ENCODE peak calls at places on chromosomes 1 and 21, in four cellular contexts. K is prostate gland, J is left ventricle myocardium inferior, Y is astrocyte of the spinal cord. A is an unnamed sample.

GRCh38 chr1:89142160-89142559 is 16.2 kb upstream of the GBP2 start:
- DNase-seq in K (no peak), J (no peak), Y (no peak), A (no peak)

GRCh38 chr1:181190362-181191035 is 102.0 kb downstream of the IER5 start:
- DNase-seq in K (no peak), J (no peak), Y (no peak), A (no peak)

GRCh38 chr1:90761781-90762589 is 44.9 kb upstream of the BARHL2 start:
- DNase-seq in K (no peak), J (no peak), Y (no peak), A (no peak)

GRCh38 chr1:27760411-27760810 is 12.6 kb upstream of the STX12 start:
- DNase-seq in K (no peak), J (no peak), Y (no peak), A (no peak)

GRCh38 chr1:82464362-82464931 is 663.7 kb downstream of the ADGRL2 start:
- DNase-seq in K (no peak), J (peak; percentile 18), Y (peak; percentile 71), A (no peak)

GRCh38 chr21:41631564-41632461 is 123.9 kb upstream of the TMPRSS2 start:
- DNase-seq in K (peak; percentile 51), J (no peak), Y (peak; percentile 50), A (no peak)

GRCh38 chr21:25708467-25709065 is 26.1 kb downstream of the ATP5PF start:
- DNase-seq in K (peak; percentile 36), J (no peak), Y (peak; percentile 58), A (no peak)

GRCh38 chr1:110383311-110383990 is 7.4 kb downstream of the SLC16A4 start:
- DNase-seq in K (no peak), J (no peak), Y (no peak), A (no peak)

GRCh38 chr1:19028110-19028509 is 71.6 kb upstream of the IFFO2 start:
- DNase-seq in K (no peak), J (no peak), Y (no peak), A (no peak)

GRCh38 chr1:147598631-147599361 is 57.5 kb downstream of the BCL9 start:
- DNase-seq in K (no peak), J (no peak), Y (peak; percentile 25), A (no peak)

GRCh38 chr1:166237675-166238074 is 70.9 kb upstream of the FAM78B start:
- DNase-seq in K (no peak), J (no peak), Y (no peak), A (no peak)

GRCh38 chr1:114316204-114316603 is 162.5 kb upstream of the SYT6 start:
- DNase-seq in K (no peak), J (no peak), Y (no peak), A (no peak)

GRCh38 chr1:212864201-212864600 is 6.1 kb downstream of the FLVCR1 start:
- DNase-seq in K (no peak), J (no peak), Y (no peak), A (no peak)

GRCh38 chr21:41745026-41745820 is 21.6 kb downstream of the RIPK4 start:
- DNase-seq in K (no peak), J (no peak), Y (no peak), A (no peak)

GRCh38 chr1:8259498-8260290 is 58.2 kb upstream of the SLC45A1 start:
- DNase-seq in K (peak; percentile 91), J (no peak), Y (peak; percentile 79), A (no peak)

GRCh38 chr1:30260318-30260717 is 463.1 kb downstream of the MATN1 start:
- DNase-seq in K (no peak), J (no peak), Y (no peak), A (no peak)

GRCh38 chr1:228989992-228990827 is 254.9 kb downstream of the RHOU start:
- DNase-seq in K (no peak), J (peak; percentile 74), Y (no peak), A (peak; percentile 87)

DNA sequence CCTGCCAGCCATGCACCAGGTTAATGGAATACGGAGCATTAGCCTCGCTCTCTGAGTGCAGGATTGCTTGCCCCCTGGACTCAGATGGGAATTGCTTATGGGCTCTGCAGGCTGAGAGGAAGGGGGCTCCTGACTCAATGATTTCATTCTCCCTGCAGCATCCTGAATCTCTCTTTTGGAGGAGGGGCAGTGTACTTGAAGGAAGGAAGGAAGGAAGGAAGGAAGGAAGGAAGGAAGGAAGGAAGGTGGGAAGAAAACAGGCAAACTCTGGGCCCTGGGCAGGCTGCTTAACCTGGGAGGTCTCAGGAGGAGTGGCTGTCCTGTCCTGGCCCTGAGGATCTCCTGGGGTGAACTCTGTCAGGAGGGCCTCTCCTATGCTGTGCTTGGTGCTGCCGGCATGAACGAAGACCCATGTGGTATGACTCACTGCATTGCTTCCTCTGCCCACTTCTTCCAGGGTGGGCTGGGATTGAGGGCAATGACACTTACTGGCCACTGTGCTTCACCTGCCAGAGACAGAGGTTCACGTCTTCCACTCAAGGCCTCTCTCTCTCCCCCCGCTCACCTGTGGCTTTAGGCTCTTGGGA is 257.1 kb upstream of the CSF3R start:
- DNase-seq in K (no peak), J (no peak), Y (no peak), A (no peak)
- H3K4me3 ChIP-seq in K (no peak overlapping the region), J (no peak overlapping the region), Y (no peak overlapping the region), A (no peak overlapping the region)

GRCh38 chr21:36188937-36189336 is 32.3 kb downstream of the DOP1B start:
- DNase-seq in K (no peak), J (no peak), Y (no peak), A (no peak)
- H3K4me3 ChIP-seq in K (no peak overlapping the region), J (peak overlapping the region; percentile 36), Y (no peak overlapping the region), A (no peak overlapping the region)

DNA sequence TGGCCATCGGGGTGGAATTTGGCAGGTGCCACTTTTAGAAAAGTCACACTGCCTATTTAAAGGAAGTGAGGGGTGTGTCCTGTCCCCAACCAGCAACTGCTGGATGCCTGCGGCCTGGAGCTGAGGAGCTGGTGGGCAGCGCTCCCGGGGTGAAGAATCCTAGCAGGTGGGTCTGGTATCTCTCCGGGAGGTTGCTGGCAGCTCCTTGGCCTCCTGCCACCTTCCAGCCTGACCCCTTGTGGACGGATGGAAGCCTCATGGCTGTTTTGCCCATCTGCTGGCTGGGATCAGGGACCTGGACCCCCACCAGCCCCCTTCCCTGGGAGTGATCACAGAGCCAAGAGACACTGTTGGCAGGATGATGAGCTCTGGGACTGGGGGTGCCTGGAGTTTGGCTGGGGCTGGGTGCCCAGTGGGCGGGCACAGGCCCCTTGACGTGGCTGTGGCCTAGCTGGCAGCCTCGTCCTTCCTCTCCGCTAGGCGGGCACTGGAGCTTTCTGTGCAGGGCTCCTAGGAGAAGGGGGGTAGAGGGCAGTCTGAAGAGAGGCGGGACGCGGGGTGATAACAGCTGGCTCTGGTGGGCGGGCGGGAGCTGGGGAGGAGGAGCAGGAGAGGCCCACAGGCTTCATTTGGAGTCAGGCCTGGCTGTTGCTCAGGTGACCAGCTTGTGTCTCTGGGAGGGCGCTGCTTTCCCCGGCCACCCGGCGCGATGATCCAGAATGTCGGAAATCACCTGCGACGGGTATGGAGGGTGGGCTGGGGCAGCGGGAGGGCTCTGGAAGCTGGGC is at the start of gene ACOT11:
- DNase-seq in K (peak; percentile 77), J (peak; percentile 88), Y (peak; percentile 57), A (peak; percentile 84)
- H3K4me3 ChIP-seq in K (peak within 1 kb of the TSS; percentile 19), J (peak within 1 kb of the TSS; percentile 70), Y (no peak within 1 kb of the TSS), A (peak within 1 kb of the TSS; percentile 46)

DNA sequence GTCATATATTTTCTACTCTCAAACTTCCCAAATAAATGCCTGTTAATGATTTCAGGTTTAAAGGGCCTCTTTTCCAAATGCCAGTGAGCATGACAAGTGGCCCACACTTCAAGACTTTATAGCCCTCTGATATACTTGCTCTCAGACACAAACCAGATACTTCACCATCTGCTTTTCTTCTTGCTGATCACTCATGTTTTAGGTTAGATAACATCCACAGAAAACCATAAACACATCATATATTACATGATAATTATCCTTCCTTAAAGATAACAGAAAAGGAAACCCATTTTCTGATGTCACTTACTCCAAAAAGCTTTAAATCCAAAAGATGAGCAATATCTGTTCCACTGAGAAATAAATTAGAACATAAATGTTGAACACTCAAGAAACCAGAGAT is 723.5 kb downstream of the LTN1 start:
- DNase-seq in K (no peak), J (no peak), Y (no peak), A (no peak)
- H3K4me3 ChIP-seq in K (no peak overlapping the region), J (no peak overlapping the region), Y (no peak overlapping the region), A (no peak overlapping the region)

DNA sequence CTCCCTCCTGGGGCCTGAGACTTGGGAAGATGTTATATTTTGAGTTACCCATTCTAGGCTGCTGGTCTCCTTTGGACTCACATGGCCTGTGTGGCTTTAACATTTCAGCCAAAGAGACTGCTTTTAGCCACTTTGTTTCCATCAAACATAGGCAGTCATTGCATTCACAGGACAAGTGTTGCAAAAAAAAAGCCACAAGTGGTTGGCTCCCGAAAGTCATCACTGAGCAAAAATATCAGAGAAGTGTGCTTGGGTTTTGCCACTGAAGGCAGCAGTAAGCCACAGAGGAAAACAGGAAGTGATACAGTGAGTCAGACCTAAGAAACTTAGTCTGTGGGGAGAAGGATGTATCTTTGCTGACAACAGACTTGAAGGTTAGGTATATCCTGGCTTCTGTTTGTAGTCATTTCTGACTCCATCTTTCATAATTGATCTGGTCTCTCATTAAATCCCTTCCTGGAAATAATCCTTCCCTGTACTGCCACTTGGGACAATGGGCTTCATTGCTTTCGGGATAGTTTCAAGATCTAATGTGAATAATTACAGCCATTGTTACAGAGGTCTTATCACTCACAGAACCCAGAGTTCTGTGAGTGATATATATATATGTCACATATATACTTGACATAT is 80.9 kb downstream of the COLGALT2 start:
- DNase-seq in K (no peak), J (no peak), Y (peak; percentile 84), A (no peak)
- H3K4me3 ChIP-seq in K (no peak overlapping the region), J (no peak overlapping the region), Y (no peak overlapping the region), A (no peak overlapping the region)

DNA sequence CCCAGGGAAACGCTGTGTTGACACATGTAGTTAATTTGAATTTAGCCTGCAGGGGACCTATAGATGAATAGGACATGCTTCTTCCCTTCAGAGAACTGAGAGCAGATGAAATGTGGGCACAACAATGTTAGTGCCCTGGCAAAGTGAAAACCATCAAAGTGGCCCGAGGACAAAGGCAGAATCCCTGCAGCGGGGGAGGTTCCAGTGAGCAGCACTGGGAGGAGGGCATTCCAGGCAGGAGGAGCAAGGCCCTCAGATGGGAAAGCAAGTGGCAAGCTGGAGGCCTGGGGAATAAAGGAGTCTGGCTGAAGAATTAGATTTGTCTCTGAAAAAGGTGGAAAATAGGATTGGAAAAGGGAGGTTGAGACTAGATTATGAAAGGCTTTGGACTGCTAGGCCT is 37.3 kb downstream of the C1orf94 start:
- DNase-seq in K (no peak), J (no peak), Y (no peak), A (no peak)
- H3K4me3 ChIP-seq in K (no peak overlapping the region), J (no peak overlapping the region), Y (no peak overlapping the region), A (no peak overlapping the region)

DNA sequence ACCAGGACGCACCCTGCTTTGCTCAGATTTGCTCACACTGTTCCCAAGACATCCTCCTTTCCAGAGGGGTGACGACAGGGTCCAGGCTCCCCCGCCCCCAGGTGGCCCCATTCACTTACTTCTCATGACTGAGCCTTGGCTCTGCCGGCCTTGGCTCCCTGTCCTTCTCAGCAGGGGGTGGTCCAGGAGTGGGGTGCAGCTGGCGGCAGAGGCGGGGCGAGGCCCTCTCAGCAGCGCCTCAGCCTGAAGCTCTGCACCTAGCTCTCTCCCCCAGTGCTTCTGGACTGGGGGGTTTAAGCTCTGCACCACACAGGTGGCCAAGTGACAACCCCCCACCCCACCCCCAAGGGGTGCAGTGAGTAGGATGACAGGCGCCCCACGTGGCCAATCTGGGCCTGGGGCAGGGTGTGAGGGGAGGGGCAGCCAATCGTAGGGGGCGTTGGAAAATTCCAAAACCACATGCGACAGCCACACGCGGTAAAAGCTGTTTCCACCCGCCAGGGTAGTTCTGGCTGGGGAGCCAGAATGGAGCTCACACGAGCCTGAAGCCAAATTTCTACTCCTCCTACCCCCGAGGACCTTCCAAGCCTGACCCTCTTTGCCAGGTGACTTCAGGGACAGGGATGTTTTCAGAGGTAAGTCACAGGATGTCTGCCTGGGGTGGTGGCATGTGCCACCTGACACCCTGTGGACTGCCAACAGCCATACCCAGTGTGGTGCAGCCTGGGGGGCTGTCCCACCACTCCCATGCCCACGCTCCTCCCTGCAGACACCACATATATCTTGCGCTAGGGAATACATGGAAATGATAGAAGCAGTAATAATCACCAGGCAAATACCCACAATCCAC is 5.6 kb downstream of the RORC start:
- DNase-seq in K (no peak), J (no peak), Y (no peak), A (no peak)
- H3K4me3 ChIP-seq in K (no peak overlapping the region), J (no peak overlapping the region), Y (no peak overlapping the region), A (no peak overlapping the region)

A was measured in right atrium auricular region.